ENCODE peak calls at places on chromosomes 2 and 18, in four cellular contexts. I is WERI-Rb-1, G is fibroblast of mammary gland, T is Panc1. W is an unnamed sample.

GRCh38 chr2:21103274-21103891 is 20.4 kb upstream of the TDRD15 start:
- DNase-seq in I (no peak), G (no peak), T (no peak), W (no peak)

GRCh38 chr2:60453301-60453700 is 100.2 kb downstream of the BCL11A start:
- DNase-seq in I (no peak), G (no peak), T (no peak), W (no peak)

GRCh38 chr2:159600752-159601151 is 15.6 kb downstream of the BAZ2B start:
- DNase-seq in I (no peak), G (peak), T (no peak), W (peak)

GRCh38 chr2:156434461-156435291 is 1.5 kb upstream of the GPD2 start:
- DNase-seq in I (no peak), G (peak), T (no peak), W (peak)

GRCh38 chr2:16589465-16589864 is 76.2 kb downstream of the CYRIA start:
- DNase-seq in I (no peak), G (no peak), T (no peak), W (no peak)

GRCh38 chr2:29033172-29033571 is 41.2 kb downstream of the PCARE start:
- DNase-seq in I (no peak), G (no peak), T (no peak), W (no peak)

GRCh38 chr2:102620367-102620766 is 1.0 kb downstream of the SLC9A2 start:
- DNase-seq in I (no peak), G (no peak), T (no peak), W (no peak)

GRCh38 chr2:86466306-86466705 is 25.1 kb downstream of the KDM3A start:
- DNase-seq in I (no peak), G (no peak), T (no peak), W (no peak)

GRCh38 chr2:11939523-11939922 is 193.1 kb downstream of the LPIN1 start:
- DNase-seq in I (no peak), G (no peak), T (no peak), W (no peak)

GRCh38 chr18:62324355-62324828 is 718 bp upstream of the TNFRSF11A start:
- DNase-seq in I (no peak), G (no peak), T (no peak), W (no peak)

GRCh38 chr2:225041210-225041870 is 928 bp downstream of the DOCK10 start:
- DNase-seq in I (no peak), G (peak), T (no peak), W (peak)

GRCh38 chr2:128573531-128573930 is 254.9 kb upstream of the HS6ST1 start:
- DNase-seq in I (no peak), G (no peak), T (no peak), W (no peak)

GRCh38 chr18:79522451-79523220 is 126.9 kb downstream of the NFATC1 start:
- DNase-seq in I (no peak), G (no peak), T (no peak), W (no peak)

GRCh38 chr2:231102772-231103171 is 22.1 kb downstream of the HTR2B start:
- DNase-seq in I (no peak), G (peak), T (no peak), W (peak)

GRCh38 chr2:240206630-240207029 is 66.2 kb upstream of the OTOS start:
- DNase-seq in I (no peak), G (no peak), T (no peak), W (no peak)

GRCh38 chr18:79545255-79545654 is 134.3 kb upstream of the CTDP1 start:
- DNase-seq in I (no peak), G (no peak), T (no peak), W (no peak)

GRCh38 chr2:235270951-235271350 is 222.9 kb upstream of the AGAP1 start:
- DNase-seq in I (no peak), G (peak), T (no peak), W (peak)

GRCh38 chr18:12315911-12316310 is 7.9 kb downstream of the TUBB6 start:
- DNase-seq in I (no peak), G (no peak), T (no peak), W (no peak)

GRCh38 chr2:160006466-160006865 is 55.9 kb downstream of the PLA2R1 start:
- DNase-seq in I (no peak), G (no peak), T (no peak), W (no peak)

GRCh38 chr2:37344453-37345361 is at the start of gene QPCT:
- DNase-seq in I (no peak), G (peak), T (no peak), W (peak)

GRCh38 chr2:95022309-95023221 is 2.9 kb upstream of the MAL start:
- DNase-seq in I (peak), G (peak), T (peak), W (peak)

GRCh38 chr2:54457326-54458023 is 1.3 kb downstream of the SPTBN1 start:
- DNase-seq in I (peak), G (peak), T (no peak), W (no peak)

GRCh38 chr2:43521568-43521967 is 74.3 kb downstream of the THADA start:
- DNase-seq in I (no peak), G (no peak), T (no peak), W (no peak)

GRCh38 chr18:54109131-54109683 is 115.3 kb downstream of the MBD2 start:
- DNase-seq in I (no peak), G (peak), T (no peak), W (peak)

GRCh38 chr2:236295481-236295880 is 31.3 kb upstream of the ASB18 start:
- DNase-seq in I (no peak), G (no peak), T (no peak), W (no peak)

GRCh38 chr2:172052000-172052983 is 33.0 kb upstream of the DLX1 start:
- DNase-seq in I (no peak), G (peak), T (no peak), W (no peak)